ENCODE peak calls at places on chromosomes 2 and 18, in nine cellular contexts. T is tibial artery, H is fibroblast of lung, W is body of pancreas, R is fibroblast of pulmonary artery, G is stomach, P is brain microvascular endothelial cell, Y is tibial nerve, I is AG04450. J is an unnamed sample.

GRCh38 chr2:91442246-91442905 is 2750.9 kb downstream of the RPIA start:
- DNase-seq in T (peak; percentile 63), H (no peak), W (peak; percentile 11), R (no peak), G (peak; percentile 27), P (no peak), Y (no peak), I (no peak), J (no peak)

GRCh38 chr2:225842939-225843338 is 443.4 kb downstream of the NYAP2 start:
- DNase-seq in T (no peak), H (peak; percentile 63), W (no peak), R (peak; percentile 21), G (no peak), P (no peak), Y (no peak), I (no peak), J (peak; percentile 50)

GRCh38 chr18:43393174-43393573 is 115.9 kb upstream of the SYT4 start:
- DNase-seq in T (no peak), H (no peak), W (no peak), R (peak; percentile 6), G (no peak), P (no peak), Y (no peak), I (no peak), J (peak; percentile 5)

GRCh38 chr2:217563081-217563480 is 439.7 kb downstream of the TNS1 start:
- DNase-seq in T (no peak), H (no peak), W (no peak), R (no peak), G (no peak), P (no peak), Y (no peak), I (no peak), J (no peak)

GRCh38 chr2:208983476-208983875 is 440.4 kb upstream of the MAP2 start:
- DNase-seq in T (no peak), H (no peak), W (no peak), R (no peak), G (no peak), P (no peak), Y (no peak), I (no peak), J (no peak)

GRCh38 chr2:144084114-144084661 is 435.7 kb downstream of the ZEB2 start:
- DNase-seq in T (no peak), H (peak; percentile 68), W (no peak), R (peak; percentile 46), G (no peak), P (peak; percentile 70), Y (no peak), I (peak; percentile 43), J (peak; percentile 81)

GRCh38 chr2:104658149-104658839 is 195.6 kb upstream of the POU3F3 start:
- DNase-seq in T (no peak), H (no peak), W (peak; percentile 14), R (no peak), G (no peak), P (no peak), Y (peak; percentile 13), I (no peak), J (peak; percentile 1)

GRCh38 chr2:180058993-180059392 is 51.9 kb upstream of the CWC22 start:
- DNase-seq in T (no peak), H (no peak), W (no peak), R (no peak), G (no peak), P (no peak), Y (no peak), I (no peak), J (no peak)

DNA sequence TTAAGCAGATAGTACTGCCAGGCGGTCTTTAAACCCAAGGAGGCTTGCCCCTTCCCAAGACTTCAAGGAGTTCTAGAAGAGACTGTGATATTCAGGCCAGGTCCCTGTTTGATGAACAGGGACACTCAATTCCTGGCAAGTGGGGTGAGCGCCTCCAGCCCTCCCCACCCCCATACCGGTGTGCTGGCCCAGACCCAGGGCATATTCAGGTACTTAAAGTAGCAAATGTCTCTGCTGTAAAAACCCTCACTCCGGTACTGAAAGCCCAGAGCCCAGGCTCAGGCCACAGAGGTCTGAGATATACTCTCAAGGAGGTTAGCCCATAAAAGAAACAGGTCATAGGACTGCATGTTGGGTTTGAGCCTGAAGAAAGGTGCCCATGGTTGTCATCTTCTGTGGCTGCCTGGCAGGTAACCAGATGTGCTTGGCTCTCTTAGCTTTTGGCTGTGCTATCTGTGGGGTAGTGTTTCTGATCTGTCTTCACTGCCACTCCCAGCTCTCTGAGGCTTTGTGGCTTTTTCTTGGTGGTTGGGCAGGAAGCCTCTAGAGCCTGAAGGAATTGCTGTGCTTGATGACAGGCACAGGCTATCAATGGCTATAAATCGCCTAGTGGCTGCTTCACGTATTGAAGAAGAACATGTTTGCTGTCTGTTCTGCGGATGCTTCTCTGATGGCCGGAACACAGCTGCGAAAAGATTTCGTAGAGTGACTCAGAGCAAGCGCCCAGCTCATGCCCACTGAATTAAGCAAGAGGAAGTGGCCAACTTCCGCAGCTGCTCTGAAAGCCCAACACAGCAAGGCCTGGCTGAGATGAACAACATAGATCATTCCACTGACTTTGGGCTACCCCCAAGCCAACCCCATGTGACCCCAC is 63.3 kb upstream of the ALPP start:
- DNase-seq in T (peak; percentile 76), H (peak; percentile 78), W (peak; percentile 24), R (peak; percentile 73), G (peak; percentile 52), P (peak; percentile 59), Y (peak; percentile 50), I (peak; percentile 2), J (peak; percentile 96)
- TF ChIP-seq CTCF in T (no peak), H (no peak), W (no peak), R (peak; percentile 21), G (peak; percentile 8), P (peak; percentile 51), Y (no peak), I (no peak), J (peak; percentile 59)

GRCh38 chr2:206159346-206160123 is at the start of the genes EEF1B2 and NDUFS1:
- DNase-seq in T (peak; percentile 98), H (peak; percentile 99), W (peak; percentile 98), R (peak; percentile 99), G (peak; percentile 98), P (peak; percentile 97), Y (peak; percentile 89), I (peak; percentile 95), J (peak; percentile 97)

GRCh38 chr2:206160124-206160806 is 570 bp downstream of the EEF1B2 start:
- DNase-seq in T (no peak), H (peak; percentile 51), W (peak; percentile 64), R (no peak), G (peak; percentile 63), P (no peak), Y (no peak), I (no peak), J (peak; percentile 45)

GRCh38 chr2:206158563-206159345 is 490 bp downstream of the NDUFS1 start:
- DNase-seq in T (no peak), H (peak; percentile 41), W (no peak), R (peak; percentile 30), G (no peak), P (no peak), Y (no peak), I (no peak), J (peak; percentile 27)

GRCh38 chr2:206163251-206163880 is 3.7 kb downstream of the EEF1B2 start:
- DNase-seq in T (no peak), H (no peak), W (no peak), R (no peak), G (no peak), P (no peak), Y (no peak), I (no peak), J (no peak)

GRCh38 chr2:206160807-206161179 is 1.1 kb downstream of the EEF1B2 start:
- DNase-seq in T (no peak), H (no peak), W (no peak), R (no peak), G (no peak), P (no peak), Y (no peak), I (no peak), J (no peak)
- H3K4me3 ChIP-seq in T (peak overlapping the region; percentile 94), H (peak overlapping the region; percentile 69), W (peak overlapping the region; percentile 95), R (peak overlapping the region; percentile 98), G (peak overlapping the region; percentile 62), P (peak overlapping the region; percentile 93), Y (peak overlapping the region; percentile 92), I (peak overlapping the region; percentile 94), J (peak overlapping the region; percentile 84)

GRCh38 chr2:24920813-24921441 is 890 bp upstream of the ADCY3 start:
- DNase-seq in T (peak; percentile 50), H (no peak), W (no peak), R (no peak), G (no peak), P (no peak), Y (no peak), I (no peak), J (no peak)
- TF ChIP-seq CTCF in T (no peak), H (no peak), W (no peak), R (peak; percentile 25), G (no peak), P (peak; percentile 64), Y (no peak), I (peak; percentile 33), J (peak; percentile 26)

GRCh38 chr18:58015045-58015444 is 29.0 kb upstream of the NEDD4L start:
- DNase-seq in T (no peak), H (no peak), W (no peak), R (no peak), G (no peak), P (no peak), Y (no peak), I (no peak), J (no peak)

GRCh38 chr18:58017267-58017666 is 26.8 kb upstream of the NEDD4L start:
- DNase-seq in T (no peak), H (no peak), W (no peak), R (no peak), G (no peak), P (no peak), Y (no peak), I (no peak), J (no peak)

GRCh38 chr18:58010265-58010664 is 33.8 kb upstream of the NEDD4L start:
- DNase-seq in T (no peak), H (no peak), W (no peak), R (no peak), G (no peak), P (no peak), Y (no peak), I (no peak), J (no peak)

GRCh38 chr18:58012356-58012755 is 31.7 kb upstream of the NEDD4L start:
- DNase-seq in T (no peak), H (no peak), W (no peak), R (no peak), G (no peak), P (no peak), Y (no peak), I (no peak), J (no peak)

DNA sequence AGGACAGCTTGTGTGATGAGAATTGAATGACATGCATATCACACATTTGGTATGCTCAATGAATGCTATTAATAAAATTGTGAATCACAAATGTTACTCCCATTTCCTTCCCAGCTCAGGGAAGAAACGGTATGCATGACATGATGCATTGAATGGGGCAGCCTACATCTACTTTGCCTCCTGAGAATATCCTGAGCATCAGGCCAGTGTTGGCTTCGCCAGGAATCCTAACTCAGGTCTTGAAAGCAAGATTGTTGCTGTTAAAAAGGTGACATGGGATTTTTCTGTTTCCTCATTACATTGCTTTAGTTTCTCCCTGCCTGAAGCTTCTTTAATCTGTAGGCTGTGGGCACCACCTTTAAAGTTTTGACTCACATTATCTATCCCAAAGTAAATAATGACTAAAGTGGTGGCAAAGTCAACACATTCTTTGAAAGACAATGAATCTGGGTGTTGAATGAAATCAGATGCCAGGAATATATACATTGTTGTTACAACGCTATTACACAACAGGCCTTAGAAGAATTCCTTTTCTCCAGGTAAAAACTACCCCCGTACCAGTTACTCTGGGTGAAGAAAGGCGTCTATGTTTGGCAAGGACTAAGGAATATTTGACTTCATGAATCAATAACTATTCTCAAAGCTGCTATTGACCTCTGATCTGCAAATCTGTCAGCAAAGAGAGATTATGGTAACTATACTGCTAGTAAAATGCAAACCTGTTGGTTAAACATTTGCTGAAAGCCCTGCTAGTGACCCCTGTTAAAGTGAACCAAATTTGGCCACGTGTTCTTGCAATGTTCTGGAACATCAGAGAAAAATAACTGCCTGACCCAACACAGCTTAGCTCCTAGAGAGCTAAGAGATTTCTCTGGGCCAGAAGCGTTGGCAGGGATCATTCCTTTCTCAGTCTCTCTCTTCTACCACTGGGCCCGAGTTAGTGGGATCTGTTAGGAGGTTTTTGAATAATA is 30.5 kb upstream of the NEDD4L start:
- DNase-seq in T (no peak), H (no peak), W (no peak), R (peak; percentile 18), G (peak; percentile 31), P (peak; percentile 11), Y (no peak), I (no peak), J (no peak)
- H3K4me3 ChIP-seq in T (no peak overlapping the region), H (no peak overlapping the region), W (no peak overlapping the region), R (no peak overlapping the region), G (no peak overlapping the region), P (no peak overlapping the region), Y (no peak overlapping the region), I (no peak overlapping the region), J (no peak overlapping the region)

J was measured in AG10803.